ENCODE peak calls at places on chromosomes 12 and 14, in four cellular contexts. One of them, this sample, is unnamed.

GRCh38 chr14:95758331-95758730 is 44.4 kb upstream of the TCL1A start:
- DNase-seq in left lung: no peak
- DNase-seq in fibroblast of mammary gland: no peak
- DNase-seq in HCT116: no peak
- DNase-seq in this sample: no peak

GRCh38 chr12:100279612-100280244 is 12.8 kb downstream of the SCYL2 start:
- DNase-seq in left lung: no peak
- DNase-seq in fibroblast of mammary gland: no peak
- DNase-seq in HCT116: no peak
- DNase-seq in this sample: no peak

GRCh38 chr14:103510311-103511021 is 12.2 kb downstream of the CKB start:
- DNase-seq in left lung: no peak
- DNase-seq in HCT116: no peak
- DNase-seq in fibroblast of mammary gland: no peak
- DNase-seq in this sample: no peak

GRCh38 chr12:75666126-75666979 is 154.9 kb upstream of the KRR1 start:
- DNase-seq in left lung: no peak
- DNase-seq in HCT116: no peak
- DNase-seq in fibroblast of mammary gland: no peak
- DNase-seq in this sample: no peak

GRCh38 chr12:46983959-46984833 is 95.2 kb upstream of the PCED1B start:
- DNase-seq in left lung: no peak
- DNase-seq in fibroblast of mammary gland: peak; percentile 71
- DNase-seq in HCT116: peak; percentile 56
- DNase-seq in this sample: peak; percentile 72

GRCh38 chr12:118980407-118981014 is 830 bp upstream of the SRRM4 start:
- DNase-seq in HCT116: no peak
- DNase-seq in fibroblast of mammary gland: no peak
- DNase-seq in left lung: peak; percentile 63
- DNase-seq in this sample: no peak

GRCh38 chr14:60935283-60935682 is 45.6 kb downstream of the TRMT5 start:
- DNase-seq in left lung: no peak
- DNase-seq in HCT116: no peak
- DNase-seq in fibroblast of mammary gland: no peak
- DNase-seq in this sample: no peak

GRCh38 chr12:39272934-39273770 is 169.8 kb downstream of the KIF21A start:
- DNase-seq in HCT116: peak; percentile 22
- DNase-seq in fibroblast of mammary gland: peak; percentile 42
- DNase-seq in left lung: no peak
- DNase-seq in this sample: peak; percentile 67

GRCh38 chr12:1517007-1517406 is 77.4 kb downstream of the FBXL14 start:
- DNase-seq in left lung: no peak
- DNase-seq in fibroblast of mammary gland: peak; percentile 96
- DNase-seq in HCT116: no peak
- DNase-seq in this sample: peak; percentile 46

GRCh38 chr14:95211721-95212504 is 54.6 kb upstream of the DICER1 start:
- DNase-seq in left lung: peak; percentile 52
- DNase-seq in HCT116: no peak
- DNase-seq in fibroblast of mammary gland: no peak
- DNase-seq in this sample: no peak

GRCh38 chr14:38210168-38210567 is 2.5 kb downstream of the SSTR1 start:
- DNase-seq in HCT116: no peak
- DNase-seq in fibroblast of mammary gland: peak; percentile 85
- DNase-seq in left lung: peak; percentile 75
- DNase-seq in this sample: no peak

GRCh38 chr12:93895096-93895460 is 217.9 kb downstream of the CRADD start:
- DNase-seq in left lung: no peak
- DNase-seq in fibroblast of mammary gland: peak; percentile 57
- DNase-seq in HCT116: no peak
- DNase-seq in this sample: no peak

GRCh38 chr12:109726511-109727038 is 12.9 kb downstream of the FAM222A start:
- DNase-seq in left lung: peak; percentile 57
- DNase-seq in HCT116: no peak
- DNase-seq in fibroblast of mammary gland: no peak
- DNase-seq in this sample: no peak

GRCh38 chr12:41437578-41437977 is 249.5 kb downstream of the PDZRN4 start:
- DNase-seq in left lung: no peak
- DNase-seq in fibroblast of mammary gland: no peak
- DNase-seq in HCT116: no peak
- DNase-seq in this sample: no peak

GRCh38 chr12:49340971-49341776 is 4.2 kb upstream of the C1QL4 start:
- DNase-seq in fibroblast of mammary gland: no peak
- DNase-seq in HCT116: no peak
- DNase-seq in left lung: no peak
- DNase-seq in this sample: no peak

GRCh38 chr12:116773276-116773731 is 35.2 kb downstream of the RNFT2 start:
- DNase-seq in fibroblast of mammary gland: peak; percentile 15
- DNase-seq in left lung: no peak
- DNase-seq in HCT116: peak; percentile 12
- DNase-seq in this sample: peak; percentile 35

GRCh38 chr14:51607677-51608076 is 44.0 kb upstream of the FRMD6 start:
- DNase-seq in left lung: no peak
- DNase-seq in HCT116: no peak
- DNase-seq in fibroblast of mammary gland: peak; percentile 83
- DNase-seq in this sample: no peak

GRCh38 chr12:7142809-7143465 is 12.8 kb downstream of the CLSTN3 start:
- DNase-seq in HCT116: no peak
- DNase-seq in left lung: no peak
- DNase-seq in fibroblast of mammary gland: no peak
- DNase-seq in this sample: no peak

GRCh38 chr14:42138406-42138805 is 531.7 kb downstream of the LRFN5 start:
- DNase-seq in left lung: no peak
- DNase-seq in fibroblast of mammary gland: no peak
- DNase-seq in HCT116: no peak
- DNase-seq in this sample: no peak

GRCh38 chr14:50964683-50965390 is 20.6 kb upstream of the PYGL start:
- DNase-seq in fibroblast of mammary gland: peak; percentile 95
- DNase-seq in left lung: no peak
- DNase-seq in HCT116: no peak
- DNase-seq in this sample: peak; percentile 96

GRCh38 chr14:29668201-29668600 is 259.4 kb downstream of the PRKD1 start:
- DNase-seq in fibroblast of mammary gland: peak; percentile 3
- DNase-seq in left lung: no peak
- DNase-seq in HCT116: no peak
- DNase-seq in this sample: no peak

GRCh38 chr14:78310263-78310662 is 140.1 kb downstream of the NRXN3 start:
- DNase-seq in HCT116: no peak
- DNase-seq in left lung: no peak
- DNase-seq in fibroblast of mammary gland: no peak
- DNase-seq in this sample: no peak

GRCh38 chr12:99746538-99746937 is 99.0 kb downstream of the GARIN6 start:
- DNase-seq in fibroblast of mammary gland: no peak
- DNase-seq in HCT116: no peak
- DNase-seq in left lung: no peak
- DNase-seq in this sample: peak; percentile 8

GRCh38 chr14:100088226-100088625 is 23.0 kb downstream of the EVL start:
- DNase-seq in left lung: no peak
- DNase-seq in HCT116: no peak
- DNase-seq in fibroblast of mammary gland: no peak
- DNase-seq in this sample: no peak

GRCh38 chr14:73754911-73755360 is 40.8 kb upstream of the PNMA1 start:
- DNase-seq in HCT116: no peak
- DNase-seq in left lung: no peak
- DNase-seq in fibroblast of mammary gland: peak; percentile 64
- DNase-seq in this sample: peak; percentile 43

GRCh38 chr12:112148031-112148513 is 22.7 kb downstream of the TRAFD1 start:
- DNase-seq in left lung: no peak
- DNase-seq in fibroblast of mammary gland: peak; percentile 65
- DNase-seq in HCT116: no peak
- DNase-seq in this sample: peak; percentile 75

GRCh38 chr14:70339970-70340369 is 19.5 kb downstream of the COX16 start:
- DNase-seq in left lung: no peak
- DNase-seq in fibroblast of mammary gland: no peak
- DNase-seq in HCT116: no peak
- DNase-seq in this sample: no peak

GRCh38 chr14:74804219-74804825 is 41.2 kb downstream of the YLPM1 start:
- DNase-seq in fibroblast of mammary gland: peak; percentile 74
- DNase-seq in HCT116: peak; percentile 33
- DNase-seq in left lung: no peak
- DNase-seq in this sample: peak; percentile 59

GRCh38 chr12:111766608-111767361 is at the start of gene ALDH2:
- DNase-seq in left lung: peak; percentile 94
- DNase-seq in fibroblast of mammary gland: no peak
- DNase-seq in HCT116: peak; percentile 6
- DNase-seq in this sample: no peak

GRCh38 chr12:107554941-107555340 is 130.7 kb upstream of the PWP1 start:
- DNase-seq in left lung: no peak
- DNase-seq in HCT116: no peak
- DNase-seq in fibroblast of mammary gland: no peak
- DNase-seq in this sample: no peak
- TF ChIP-seq CTCF in left lung: no peak
- TF ChIP-seq CTCF in HCT116: no peak
- TF ChIP-seq CTCF in fibroblast of mammary gland: no peak
- TF ChIP-seq CTCF in this sample: no peak

DNA sequence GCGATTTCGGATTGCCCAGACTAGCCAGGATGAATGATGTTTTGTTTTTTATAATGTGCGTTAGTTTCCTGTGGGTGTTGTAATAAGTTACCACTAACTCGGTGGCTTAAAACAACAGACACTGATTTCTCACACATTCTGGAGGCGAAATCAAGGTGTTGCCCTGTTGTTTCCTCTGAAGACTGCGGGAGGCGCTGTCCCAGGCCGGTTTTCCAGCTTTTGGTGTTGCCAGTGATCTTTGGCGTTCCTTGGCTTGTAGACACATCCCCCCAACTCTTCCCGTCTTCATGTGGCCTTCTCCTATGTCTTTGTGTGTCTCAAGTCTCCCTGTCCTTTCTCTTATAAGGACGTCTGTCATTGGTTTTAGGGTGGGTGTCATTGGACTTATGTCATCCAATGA is 267.7 kb downstream of the AACS start:
- DNase-seq in left lung: no peak
- DNase-seq in HCT116: no peak
- DNase-seq in fibroblast of mammary gland: no peak
- DNase-seq in this sample: no peak
- TF ChIP-seq CTCF in left lung: no peak
- TF ChIP-seq CTCF in HCT116: peak; percentile 62
- TF ChIP-seq CTCF in fibroblast of mammary gland: peak; percentile 9
- TF ChIP-seq CTCF in this sample: peak; percentile 23

GRCh38 chr14:67435603-67436002 is 23.6 kb upstream of the PLEK2 start:
- DNase-seq in fibroblast of mammary gland: no peak
- DNase-seq in HCT116: no peak
- DNase-seq in left lung: no peak
- DNase-seq in this sample: no peak

GRCh38 chr14:67440513-67440912 is 28.5 kb upstream of the PLEK2 start:
- DNase-seq in left lung: no peak
- DNase-seq in fibroblast of mammary gland: no peak
- DNase-seq in HCT116: no peak
- DNase-seq in this sample: no peak

GRCh38 chr14:67432088-67432564 is 20.2 kb upstream of the PLEK2 start:
- DNase-seq in HCT116: no peak
- DNase-seq in left lung: no peak
- DNase-seq in fibroblast of mammary gland: no peak
- DNase-seq in this sample: no peak

GRCh38 chr14:67438969-67439368 is 27.0 kb upstream of the PLEK2 start:
- DNase-seq in fibroblast of mammary gland: no peak
- DNase-seq in HCT116: no peak
- DNase-seq in left lung: no peak
- DNase-seq in this sample: no peak

DNA sequence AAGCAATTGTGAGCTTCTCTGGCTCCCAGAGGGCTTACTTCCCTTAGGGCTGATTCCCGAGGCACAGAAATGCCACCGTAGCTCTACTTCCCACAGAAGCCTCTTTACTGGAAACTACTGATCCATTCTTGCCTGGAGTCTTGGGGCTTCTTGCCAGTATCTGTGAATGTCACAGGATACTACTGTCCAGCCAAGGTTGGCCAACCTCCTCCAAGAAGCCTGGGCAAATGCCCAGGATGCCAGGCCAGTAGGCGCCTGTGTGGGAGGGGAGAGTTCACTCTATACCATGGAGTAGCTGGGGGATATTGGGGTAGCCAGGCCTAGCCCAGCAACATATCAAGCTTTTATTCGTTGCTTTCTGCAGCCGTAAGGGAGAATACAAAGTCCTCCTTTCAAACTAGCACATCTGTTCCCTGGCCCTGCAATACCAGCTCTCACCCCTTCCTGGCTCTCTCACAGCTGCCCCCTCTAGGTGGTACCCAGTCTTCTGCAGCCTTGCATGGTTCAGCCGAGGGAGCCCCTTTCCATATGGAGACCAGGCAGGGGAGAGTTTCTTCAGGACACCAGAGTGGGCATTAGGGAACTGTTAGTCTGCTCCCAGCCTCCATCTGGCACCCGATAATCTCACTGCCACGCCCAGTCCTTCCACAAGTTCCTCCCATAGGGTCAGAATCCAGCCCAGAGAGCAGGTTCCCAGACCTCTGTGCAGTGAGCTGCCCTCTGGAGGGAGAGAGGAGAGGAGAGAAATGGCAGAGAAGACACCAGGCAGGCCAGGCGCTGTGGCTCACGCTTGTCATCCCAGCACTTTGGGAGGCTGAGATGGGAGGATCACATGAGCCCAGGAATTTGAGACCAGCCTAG is 24.3 kb upstream of the PLEK2 start:
- DNase-seq in left lung: no peak
- DNase-seq in HCT116: no peak
- DNase-seq in fibroblast of mammary gland: no peak
- DNase-seq in this sample: no peak
- TF ChIP-seq CTCF in left lung: no peak
- TF ChIP-seq CTCF in HCT116: peak; percentile 36
- TF ChIP-seq CTCF in fibroblast of mammary gland: no peak
- TF ChIP-seq CTCF in this sample: no peak

DNA sequence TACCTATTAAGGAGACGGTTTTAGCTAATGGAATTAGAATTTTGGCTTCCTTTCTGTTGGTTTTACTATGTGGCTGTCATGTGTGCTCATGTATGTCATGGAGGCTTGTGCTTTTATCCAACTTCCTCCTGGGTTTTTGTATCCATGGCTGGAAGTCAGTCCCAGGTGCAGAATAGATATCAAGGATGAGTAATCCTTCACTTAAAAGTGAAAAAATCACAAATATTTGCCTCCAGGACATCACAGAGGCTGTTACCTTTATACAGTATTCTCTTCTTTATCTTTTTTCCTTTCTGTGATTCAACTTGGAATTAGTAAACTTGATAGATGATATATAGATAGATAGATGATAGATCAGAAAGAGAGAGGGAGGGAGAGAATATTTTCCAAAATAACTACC is 706.8 kb downstream of the GALC start:
- DNase-seq in fibroblast of mammary gland: no peak
- DNase-seq in HCT116: no peak
- DNase-seq in left lung: no peak
- DNase-seq in this sample: no peak
- TF ChIP-seq CTCF in fibroblast of mammary gland: no peak
- TF ChIP-seq CTCF in HCT116: no peak
- TF ChIP-seq CTCF in left lung: no peak
- TF ChIP-seq CTCF in this sample: no peak

This sample was measured in MCF 10A.